ENCODE peak calls at places on chromosomes 1 and 21, in eight cellular contexts. W, O, G, B, C, S, V and K are unnamed samples.

GRCh38 chr21:24272527-24272938 is 1334.7 kb downstream of the MRPL39 start:
- DNase-seq in B (no peak), S (no peak), C (no peak), W (no peak), G (no peak), O (no peak), V (no peak), K (no peak)

GRCh38 chr1:98355656-98356384 is 305.7 kb upstream of the SNX7 start:
- DNase-seq in O (no peak), V (no peak), W (peak), B (no peak), C (no peak), G (no peak), S (no peak), K (no peak)

GRCh38 chr1:7436056-7437005 is 334.8 kb upstream of the VAMP3 start:
- DNase-seq in W (no peak), S (no peak), O (no peak), V (no peak), C (no peak), B (no peak), G (no peak), K (no peak)

GRCh38 chr1:233518344-233518743 is 95.6 kb upstream of the KCNK1 start:
- DNase-seq in W (no peak), S (no peak), B (no peak), G (no peak), V (no peak), O (peak), C (no peak), K (peak)

GRCh38 chr21:20875741-20876140 is 122.5 kb upstream of the NCAM2 start:
- DNase-seq in S (no peak), G (no peak), W (peak), C (no peak), V (no peak), B (no peak), O (peak), K (no peak)

GRCh38 chr1:150537732-150538684 is 11.2 kb upstream of the ADAMTSL4 start:
- DNase-seq in O (no peak), C (no peak), W (no peak), S (no peak), G (no peak), V (no peak), B (no peak), K (peak)

GRCh38 chr1:154151311-154151710 is 3.6 kb downstream of the NUP210L start:
- DNase-seq in C (no peak), B (no peak), V (no peak), O (no peak), S (no peak), W (no peak), G (no peak), K (no peak)

GRCh38 chr1:202229376-202229775 is 35.8 kb downstream of the LGR6 start:
- DNase-seq in B (no peak), G (no peak), C (no peak), W (no peak), O (no peak), S (no peak), V (no peak), K (no peak)

GRCh38 chr1:1081311-1082238 is 7.5 kb upstream of the RNF223 start:
- DNase-seq in V (no peak), S (no peak), B (no peak), O (no peak), C (no peak), G (no peak), W (no peak), K (no peak)

GRCh38 chr1:150066328-150066727 is 1.2 kb upstream of the VPS45 start:
- DNase-seq in V (no peak), C (no peak), W (no peak), B (no peak), S (no peak), O (no peak), G (no peak), K (no peak)

GRCh38 chr1:219985169-219985568 is 56.8 kb upstream of the SLC30A10 start:
- DNase-seq in C (no peak), G (no peak), W (no peak), O (no peak), B (no peak), V (no peak), S (no peak), K (no peak)

GRCh38 chr1:219312967-219313366 is 139.3 kb downstream of the LYPLAL1 start:
- DNase-seq in C (no peak), O (no peak), S (no peak), W (no peak), V (peak), B (no peak), G (no peak), K (peak)

GRCh38 chr1:10070206-10070605 is 37.4 kb downstream of the UBE4B start:
- DNase-seq in C (no peak), G (no peak), B (no peak), W (no peak), S (no peak), V (no peak), O (no peak), K (no peak)

GRCh38 chr1:209770636-209771415 is 13.5 kb downstream of the C1orf74 start:
- DNase-seq in W (no peak), C (no peak), B (no peak), G (no peak), V (no peak), O (no peak), S (no peak), K (no peak)

GRCh38 chr21:24852610-24853195 is 754.6 kb downstream of the MRPL39 start:
- DNase-seq in C (no peak), S (no peak), O (no peak), B (no peak), G (no peak), W (no peak), V (no peak), K (no peak)

GRCh38 chr1:43423672-43424550 is 29.8 kb downstream of the HYI start:
- DNase-seq in V (no peak), C (no peak), O (no peak), G (no peak), S (no peak), W (no peak), B (no peak), K (no peak)

GRCh38 chr1:29117381-29117780 is 6.3 kb downstream of the TMEM200B start:
- DNase-seq in G (no peak), B (no peak), S (no peak), O (no peak), C (no peak), W (no peak), V (peak), K (no peak)

GRCh38 chr21:38477241-38477640 is 21.0 kb downstream of the ERG start:
- DNase-seq in S (no peak), V (no peak), G (no peak), W (no peak), C (no peak), B (no peak), O (no peak), K (no peak)

GRCh38 chr1:171212607-171213347 is 27.7 kb downstream of the FMO2 start:
- DNase-seq in S (no peak), C (no peak), B (no peak), G (no peak), V (no peak), O (no peak), W (no peak), K (no peak)

GRCh38 chr21:34690041-34690792 is 21.4 kb downstream of the CLIC6 start:
- DNase-seq in W (peak), V (no peak), S (peak), O (peak), C (no peak), B (peak), G (no peak), K (no peak)